ENCODE peak calls at places on chromosomes 13 and 19, in six cellular contexts. A is HepG2, Y is A549, V is K562, B is H1, M is endothelial cell of umbilical vein. Z is an unnamed sample.

GRCh38 chr13:27599845-27600553 is 20.3 kb downstream of the LNX2 start:
- DNase-seq in V (no peak), A (peak; percentile 67), Y (no peak), B (no peak), M (peak; percentile 70), Z (no peak)

GRCh38 chr13:85772379-85772778 is 26.8 kb downstream of the SLITRK6 start:
- DNase-seq in B (no peak), Y (no peak), A (peak; percentile 12), M (no peak), V (no peak), Z (no peak)

GRCh38 chr13:20711301-20712044 is 8.0 kb downstream of the IL17D start:
- DNase-seq in V (peak; percentile 30), M (no peak), Y (peak; percentile 22), A (no peak), B (no peak), Z (peak; percentile 75)

GRCh38 chr13:48571121-48571901 is 38.4 kb upstream of the RCBTB2 start:
- DNase-seq in B (no peak), V (no peak), M (peak; percentile 45), Y (no peak), A (no peak), Z (no peak)

GRCh38 chr13:109182777-109183465 is 553.5 kb downstream of the MYO16 start:
- DNase-seq in Y (no peak), V (no peak), M (no peak), A (no peak), B (no peak), Z (no peak)

GRCh38 chr19:41144403-41144802 is 30.2 kb downstream of the CYP2F1 start:
- DNase-seq in B (peak; percentile 60), Y (peak; percentile 85), A (peak; percentile 68), M (peak; percentile 79), V (peak; percentile 63), Z (peak; percentile 90)

GRCh38 chr19:38033658-38034150 is 126.7 kb downstream of the SIPA1L3 start:
- DNase-seq in V (no peak), Y (no peak), B (peak; percentile 25), M (no peak), A (no peak), Z (peak; percentile 53)

GRCh38 chr13:36879218-36879938 is 40.7 kb downstream of the SMAD9 start:
- DNase-seq in Y (no peak), A (no peak), B (no peak), M (no peak), V (no peak), Z (no peak)

GRCh38 chr19:5078666-5079409 is 109.9 kb downstream of the KDM4B start:
- DNase-seq in B (no peak), A (no peak), V (no peak), Y (no peak), M (no peak), Z (no peak)

GRCh38 chr19:12706332-12706718 is 9.9 kb upstream of the FBXW9 start:
- DNase-seq in B (no peak), M (no peak), V (no peak), A (no peak), Y (no peak), Z (no peak)

GRCh38 chr19:21680679-21681078 is 86.7 kb downstream of the ZNF100 start:
- DNase-seq in Y (no peak), B (no peak), A (no peak), M (no peak), V (no peak), Z (no peak)

GRCh38 chr19:31064486-31064885 is 284.8 kb downstream of the TSHZ3 start:
- DNase-seq in M (no peak), A (no peak), Y (no peak), B (no peak), V (no peak), Z (no peak)

GRCh38 chr19:39208175-39208795 is 4.2 kb upstream of the SYCN start:
- DNase-seq in B (no peak), M (no peak), Y (no peak), A (no peak), V (no peak), Z (no peak)

GRCh38 chr19:16605552-16605951 is 22.5 kb downstream of the MED26 start:
- DNase-seq in B (no peak), V (no peak), Y (no peak), M (peak; percentile 32), A (no peak), Z (no peak)

GRCh38 chr13:32617112-32617511 is 30.9 kb downstream of the PDS5B start:
- DNase-seq in V (no peak), A (no peak), Y (no peak), B (no peak), M (no peak), Z (no peak)

GRCh38 chr13:97107815-97108534 is 113.7 kb upstream of the OXGR1 start:
- DNase-seq in V (no peak), A (no peak), Y (no peak), B (no peak), M (no peak), Z (no peak)

GRCh38 chr13:26618726-26619125 is 61.2 kb downstream of the WASF3 start:
- DNase-seq in V (no peak), A (no peak), Y (no peak), M (no peak), B (no peak), Z (no peak)

GRCh38 chr19:1944088-1944915 is 3.3 kb downstream of the CSNK1G2 start:
- DNase-seq in A (no peak), M (no peak), V (no peak), Y (no peak), B (no peak), Z (no peak)

GRCh38 chr19:46472592-46472991 is 1.2 kb upstream of the PNMA8A start:
- DNase-seq in V (no peak), Y (no peak), M (no peak), B (no peak), A (no peak), Z (no peak)

GRCh38 chr13:19178901-19179593 is 2.6 kb downstream of the TUBA3C start:
- DNase-seq in Y (no peak), M (no peak), A (no peak), B (no peak), V (no peak), Z (no peak)

GRCh38 chr13:111901301-111901905 is 165.5 kb upstream of the SOX1 start:
- DNase-seq in B (no peak), V (no peak), A (no peak), Y (no peak), M (no peak), Z (peak; percentile 7)

GRCh38 chr13:111899714-111900389 is 167.1 kb upstream of the SOX1 start:
- DNase-seq in Y (no peak), M (no peak), B (no peak), V (no peak), A (no peak), Z (no peak)

GRCh38 chr13:111898956-111899713 is 167.8 kb upstream of the SOX1 start:
- DNase-seq in Y (no peak), V (no peak), B (no peak), M (no peak), A (no peak), Z (no peak)

GRCh38 chr13:111902726-111903125 is 164.2 kb upstream of the SOX1 start:
- DNase-seq in Y (no peak), M (no peak), B (no peak), A (no peak), V (no peak), Z (peak; percentile 1)

DNA sequence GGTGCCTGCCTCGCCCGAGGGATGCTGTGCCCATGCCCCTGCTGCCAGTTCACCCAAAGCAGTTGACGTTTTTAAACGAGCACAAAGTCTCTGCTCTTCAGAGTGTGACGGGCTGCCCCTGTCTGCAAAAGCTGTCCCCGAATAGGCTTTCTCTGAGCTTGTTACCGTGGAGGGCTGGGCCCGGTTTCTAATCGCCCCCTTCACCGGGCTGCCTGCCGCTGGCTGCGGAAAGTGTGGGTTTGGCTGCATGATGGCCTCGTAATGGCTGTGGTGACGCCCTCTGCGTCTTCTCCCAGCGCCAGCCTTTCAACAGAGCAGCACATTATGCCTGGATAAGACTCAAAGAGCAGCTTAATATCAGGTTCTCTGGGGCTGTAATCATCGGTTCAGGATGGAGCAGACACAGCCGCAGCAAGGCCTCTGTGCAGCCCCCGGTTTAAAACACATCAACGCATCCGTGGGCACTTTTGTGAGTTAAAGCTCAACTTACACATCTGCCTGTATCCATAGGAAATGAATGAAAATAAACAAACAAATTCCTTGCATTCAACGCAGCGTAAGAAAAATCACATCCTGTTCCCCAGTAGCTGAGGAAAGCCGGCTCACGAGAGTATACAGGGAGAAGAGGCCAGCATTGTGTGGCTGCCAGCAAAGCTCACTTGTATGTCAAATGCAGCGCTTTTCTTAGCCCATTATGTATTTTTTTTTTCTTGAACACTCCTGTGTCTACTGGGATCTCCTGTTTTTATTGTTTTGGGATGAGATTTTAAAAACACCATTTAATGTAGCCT is 166.4 kb upstream of the SOX1 start:
- DNase-seq in V (no peak), B (no peak), A (no peak), Y (no peak), M (no peak), Z (peak; percentile 5)
- TF ChIP-seq JUN in V (no peak), B (no peak), A (no peak), Y (no peak), M (no peak), Z (no peak)

GRCh38 chr13:61410266-61410665 is 5.4 kb downstream of the PCDH20 start:
- DNase-seq in V (no peak), M (no peak), Y (no peak), B (no peak), A (no peak), Z (no peak)

GRCh38 chr13:61414686-61415664 is 674 bp downstream of the PCDH20 start:
- DNase-seq in V (no peak), Y (no peak), A (peak; percentile 26), B (peak; percentile 83), M (peak; percentile 4), Z (peak; percentile 81)

GRCh38 chr13:61413572-61413971 is 2.1 kb downstream of the PCDH20 start:
- DNase-seq in Y (no peak), V (no peak), B (no peak), A (no peak), M (no peak), Z (peak; percentile 28)

GRCh38 chr13:61414136-61414535 is 1.5 kb downstream of the PCDH20 start:
- DNase-seq in M (no peak), Y (no peak), V (no peak), B (no peak), A (no peak), Z (no peak)

DNA sequence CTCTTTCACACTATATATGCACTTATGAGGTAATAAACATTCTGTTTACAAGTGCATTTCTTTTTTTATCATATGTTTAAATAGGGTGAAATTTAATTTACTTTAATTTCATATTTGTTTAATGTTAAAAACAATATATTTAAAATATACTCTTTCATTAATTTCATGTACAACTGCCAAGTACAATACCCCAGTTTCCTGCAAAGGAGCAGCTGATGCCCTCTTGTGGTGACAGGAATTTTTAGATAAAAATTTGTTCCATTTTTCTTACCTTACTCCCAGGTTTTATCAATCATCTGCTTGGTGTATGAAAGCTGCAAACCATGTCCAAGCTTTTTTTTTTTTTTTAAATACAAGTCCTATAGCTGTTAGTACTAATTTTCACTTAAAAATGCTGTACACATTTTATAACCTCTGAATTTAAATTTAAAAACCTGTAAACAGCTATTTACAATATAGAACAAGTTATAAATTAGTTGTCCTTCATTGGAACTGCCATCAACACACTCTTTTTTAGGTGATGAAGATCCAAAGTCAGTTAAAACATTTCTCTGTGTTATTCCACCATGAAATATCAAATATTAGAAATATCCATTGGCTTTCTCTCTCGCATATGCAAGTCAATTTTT is 4.9 kb downstream of the PCDH20 start:
- DNase-seq in M (peak; percentile 24), B (no peak), V (peak; percentile 9), A (peak; percentile 5), Y (no peak), Z (no peak)
- TF ChIP-seq JUN in M (no peak), B (no peak), V (no peak), A (no peak), Y (no peak), Z (no peak)

GRCh38 chr19:42422576-42423461 is 4.4 kb downstream of the LIPE start:
- DNase-seq in V (no peak), B (no peak), A (peak; percentile 59), M (no peak), Y (no peak), Z (peak; percentile 66)
- TF ChIP-seq JUN in V (no peak), B (no peak), A (no peak), M (no peak), Y (no peak), Z (peak; percentile 41)

GRCh38 chr19:15173746-15174404 is 26.9 kb downstream of the NOTCH3 start:
- DNase-seq in B (no peak), V (no peak), M (no peak), A (peak; percentile 40), Y (no peak), Z (no peak)
- TF ChIP-seq JUN in B (no peak), V (no peak), M (no peak), A (no peak), Y (no peak), Z (no peak)

Z was measured in WTC11.